ENCODE peak calls at places on chromosomes 6 and 20, in ten cellular contexts. One of them, this sample, is unnamed.

GRCh38 chr6:53691667-53692133 is 26.1 kb upstream of the KLHL31 start:
- DNase-seq in colonic mucosa: no peak
- DNase-seq in kidney glomerular epithelial cell: no peak
- DNase-seq in nephron progenitor cell: no peak
- DNase-seq in A549: no peak
- DNase-seq in T-helper 1 cell: no peak
- DNase-seq in NCI-H774: no peak
- DNase-seq in MM.1S: peak; percentile 61
- DNase-seq in NCI-H1092: no peak
- DNase-seq in AG04450: no peak
- DNase-seq in this sample: no peak

GRCh38 chr6:170072246-170072645 is 218.6 kb downstream of the DLL1 start:
- DNase-seq in colonic mucosa: no peak
- DNase-seq in kidney glomerular epithelial cell: no peak
- DNase-seq in nephron progenitor cell: no peak
- DNase-seq in A549: no peak
- DNase-seq in T-helper 1 cell: no peak
- DNase-seq in NCI-H774: no peak
- DNase-seq in MM.1S: no peak
- DNase-seq in NCI-H1092: no peak
- DNase-seq in AG04450: no peak
- DNase-seq in this sample: no peak

GRCh38 chr6:152981219-152981618 is 1.6 kb downstream of the FBXO5 start:
- DNase-seq in colonic mucosa: no peak
- DNase-seq in kidney glomerular epithelial cell: no peak
- DNase-seq in nephron progenitor cell: no peak
- DNase-seq in A549: no peak
- DNase-seq in T-helper 1 cell: no peak
- DNase-seq in NCI-H774: no peak
- DNase-seq in MM.1S: no peak
- DNase-seq in NCI-H1092: no peak
- DNase-seq in AG04450: no peak
- DNase-seq in this sample: no peak

GRCh38 chr6:147507162-147508072 is 1.1 kb upstream of the SAMD5 start:
- DNase-seq in colonic mucosa: peak; percentile 47
- DNase-seq in kidney glomerular epithelial cell: no peak
- DNase-seq in nephron progenitor cell: peak; percentile 35
- DNase-seq in A549: peak; percentile 20
- DNase-seq in T-helper 1 cell: no peak
- DNase-seq in NCI-H774: peak; percentile 35
- DNase-seq in MM.1S: no peak
- DNase-seq in NCI-H1092: no peak
- DNase-seq in AG04450: no peak
- DNase-seq in this sample: peak; percentile 8

GRCh38 chr6:158049055-158050028 is 67.7 kb downstream of the SYNJ2 start:
- DNase-seq in colonic mucosa: no peak
- DNase-seq in kidney glomerular epithelial cell: no peak
- DNase-seq in nephron progenitor cell: no peak
- DNase-seq in A549: no peak
- DNase-seq in T-helper 1 cell: no peak
- DNase-seq in NCI-H774: no peak
- DNase-seq in MM.1S: no peak
- DNase-seq in NCI-H1092: no peak
- DNase-seq in AG04450: no peak
- DNase-seq in this sample: no peak

GRCh38 chr20:50584687-50585086 is 74.5 kb downstream of the PTPN1 start:
- DNase-seq in colonic mucosa: no peak
- DNase-seq in kidney glomerular epithelial cell: no peak
- DNase-seq in nephron progenitor cell: no peak
- DNase-seq in A549: no peak
- DNase-seq in T-helper 1 cell: no peak
- DNase-seq in NCI-H774: no peak
- DNase-seq in MM.1S: no peak
- DNase-seq in NCI-H1092: no peak
- DNase-seq in AG04450: no peak
- DNase-seq in this sample: no peak

GRCh38 chr6:24891004-24891403 is 44.8 kb downstream of the RIPOR2 start:
- DNase-seq in colonic mucosa: no peak
- DNase-seq in kidney glomerular epithelial cell: no peak
- DNase-seq in nephron progenitor cell: no peak
- DNase-seq in A549: no peak
- DNase-seq in T-helper 1 cell: no peak
- DNase-seq in NCI-H774: no peak
- DNase-seq in MM.1S: no peak
- DNase-seq in NCI-H1092: no peak
- DNase-seq in AG04450: no peak
- DNase-seq in this sample: no peak

GRCh38 chr6:146422789-146423188 is 120.8 kb upstream of the RAB32 start:
- DNase-seq in colonic mucosa: no peak
- DNase-seq in kidney glomerular epithelial cell: no peak
- DNase-seq in nephron progenitor cell: no peak
- DNase-seq in A549: no peak
- DNase-seq in T-helper 1 cell: no peak
- DNase-seq in NCI-H774: no peak
- DNase-seq in MM.1S: no peak
- DNase-seq in NCI-H1092: no peak
- DNase-seq in AG04450: no peak
- DNase-seq in this sample: no peak

GRCh38 chr20:49045440-49046086 is 549 bp upstream of the CSE1L start:
- DNase-seq in colonic mucosa: peak; percentile 36
- DNase-seq in kidney glomerular epithelial cell: no peak
- DNase-seq in nephron progenitor cell: peak; percentile 14
- DNase-seq in A549: no peak
- DNase-seq in T-helper 1 cell: no peak
- DNase-seq in NCI-H774: no peak
- DNase-seq in MM.1S: no peak
- DNase-seq in NCI-H1092: no peak
- DNase-seq in AG04450: no peak
- DNase-seq in this sample: peak; percentile 40

GRCh38 chr6:112222111-112222726 is 32.1 kb downstream of the LAMA4 start:
- DNase-seq in colonic mucosa: no peak
- DNase-seq in kidney glomerular epithelial cell: peak; percentile 58
- DNase-seq in nephron progenitor cell: no peak
- DNase-seq in A549: no peak
- DNase-seq in T-helper 1 cell: no peak
- DNase-seq in NCI-H774: no peak
- DNase-seq in MM.1S: no peak
- DNase-seq in NCI-H1092: no peak
- DNase-seq in AG04450: peak; percentile 43
- DNase-seq in this sample: no peak

GRCh38 chr6:27332692-27333641 is 20.9 kb upstream of the POM121L2 start:
- DNase-seq in colonic mucosa: no peak
- DNase-seq in kidney glomerular epithelial cell: peak; percentile 34
- DNase-seq in nephron progenitor cell: peak; percentile 46
- DNase-seq in A549: peak; percentile 30
- DNase-seq in T-helper 1 cell: peak; percentile 24
- DNase-seq in NCI-H774: peak; percentile 60
- DNase-seq in MM.1S: no peak
- DNase-seq in NCI-H1092: no peak
- DNase-seq in AG04450: peak; percentile 18
- DNase-seq in this sample: peak; percentile 52

GRCh38 chr20:22617160-22617559 is 32.8 kb upstream of the FOXA2 start:
- DNase-seq in colonic mucosa: peak; percentile 29
- DNase-seq in kidney glomerular epithelial cell: peak; percentile 1
- DNase-seq in nephron progenitor cell: no peak
- DNase-seq in A549: peak; percentile 80
- DNase-seq in T-helper 1 cell: no peak
- DNase-seq in NCI-H774: no peak
- DNase-seq in MM.1S: no peak
- DNase-seq in NCI-H1092: no peak
- DNase-seq in AG04450: no peak
- DNase-seq in this sample: no peak